ENCODE peak calls at places on chromosome 10, in five cellular contexts. T is uterus, D is esophagus squamous epithelium, R is breast epithelium, F is gastrocnemius medialis. Q is an unnamed sample.

GRCh38 chr10:51860257-51860656 is 160.9 kb upstream of the CSTF2T start:
- DNase-seq in T (peak), D (no peak), F (peak), R (peak), Q (no peak)

GRCh38 chr10:104666106-104666505 is 25.0 kb downstream of the SORCS3 start:
- DNase-seq in D (no peak), F (no peak), R (no peak), T (no peak), Q (no peak)

GRCh38 chr10:100340948-100341847 is 5.8 kb upstream of the SCD start:
- DNase-seq in D (no peak), T (no peak), R (no peak), F (peak), Q (no peak)

GRCh38 chr10:109904397-109904796 is 18.9 kb downstream of the XPNPEP1 start:
- DNase-seq in T (no peak), R (no peak), F (no peak), D (no peak), Q (no peak)

GRCh38 chr10:70742537-70743429 is 42.4 kb downstream of the TBATA start:
- DNase-seq in F (no peak), R (no peak), D (no peak), T (no peak), Q (no peak)

GRCh38 chr10:11894381-11895107 is 71.4 kb downstream of the PROSER2 start:
- DNase-seq in F (no peak), D (no peak), R (no peak), T (no peak), Q (no peak)

GRCh38 chr10:86958831-86959736 is 685 bp downstream of the SNCG start:
- DNase-seq in T (peak), F (no peak), R (peak), D (no peak), Q (peak)

GRCh38 chr10:50384238-50384637 is 132.9 kb upstream of the ASAH2 start:
- DNase-seq in T (no peak), D (no peak), F (no peak), R (no peak), Q (no peak)

GRCh38 chr10:69048103-69048502 is 39.8 kb upstream of the SRGN start:
- DNase-seq in D (no peak), T (no peak), F (peak), R (no peak), Q (no peak)

GRCh38 chr10:94403823-94404228 is 1.5 kb downstream of the TBC1D12 start:
- DNase-seq in R (no peak), T (no peak), D (no peak), F (no peak), Q (no peak)
- TF ChIP-seq POLR2A in R (no peak), T (no peak), D (no peak), F (no peak), Q (no peak)

DNA sequence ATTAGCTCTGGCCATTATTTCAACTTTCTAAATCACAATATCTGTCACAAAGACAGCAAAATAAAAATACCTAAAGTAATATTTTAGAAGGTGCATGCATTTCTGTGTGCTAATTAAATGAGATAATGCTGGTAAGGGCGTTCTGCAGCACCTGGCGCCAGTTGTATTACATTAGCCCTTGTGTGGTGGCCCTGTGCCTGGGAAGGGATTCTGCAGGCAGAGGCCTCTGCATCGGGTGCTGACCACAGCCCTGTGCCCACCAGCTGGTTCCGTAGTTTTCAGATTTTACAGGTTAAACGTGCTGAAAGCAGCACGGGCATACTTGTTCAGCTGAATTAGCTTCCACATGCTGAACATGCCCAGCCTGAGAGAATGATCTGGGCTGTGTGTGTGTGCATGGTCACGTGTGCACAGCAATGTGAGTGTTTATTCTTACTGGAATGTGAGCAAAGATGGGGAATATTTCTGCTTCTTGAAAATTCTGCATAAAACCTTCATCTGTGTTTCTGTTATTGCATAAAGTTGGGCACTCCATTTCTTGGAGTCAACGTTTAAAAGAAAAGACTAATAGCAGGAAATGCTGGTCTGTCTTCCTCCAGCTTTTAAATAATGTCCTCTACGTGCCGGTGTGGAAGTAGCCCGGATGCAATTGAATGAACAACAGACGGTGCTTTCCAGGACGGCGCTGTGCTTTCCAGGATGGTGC is 157.8 kb upstream of the PRKCQ start:
- DNase-seq in D (no peak), T (no peak), R (no peak), F (peak), Q (no peak)
- H3K4me3 ChIP-seq in D (peak), T (no peak), R (peak), F (peak), Q (no peak)

GRCh38 chr10:103544657-103545310 is 51.3 kb downstream of the NEURL1 start:
- DNase-seq in F (no peak), T (peak), D (no peak), R (no peak), Q (no peak)
- H3K27ac ChIP-seq in F (peak), T (peak), D (no peak), R (no peak), Q (no peak)

DNA sequence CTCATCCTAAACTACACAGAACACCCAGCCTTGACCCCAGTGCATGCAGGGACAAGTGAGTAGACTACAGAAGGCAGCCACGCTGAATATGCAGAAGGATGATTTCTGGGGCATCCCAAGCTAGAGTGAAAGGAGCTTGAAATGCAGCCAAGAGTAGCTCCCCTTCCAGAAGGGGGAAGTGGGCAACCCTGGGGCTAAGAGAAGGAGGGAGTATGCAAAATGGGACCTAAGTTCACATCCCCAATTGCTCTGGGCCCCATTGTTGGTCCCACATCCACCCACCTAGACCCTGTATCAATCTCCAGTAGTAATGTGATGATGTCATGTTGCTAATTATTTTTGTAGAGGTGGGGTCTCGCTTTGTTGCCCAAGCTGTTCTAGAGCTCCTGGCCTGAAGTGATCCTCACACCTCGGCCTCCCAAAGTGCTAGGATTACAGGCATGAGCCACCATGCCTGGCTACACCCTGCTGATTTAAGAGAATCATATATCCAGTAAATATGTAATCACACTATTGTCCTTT is 5.6 kb upstream of the PSTK start:
- DNase-seq in T (no peak), F (no peak), D (no peak), R (no peak), Q (no peak)
- TF ChIP-seq POLR2A in T (no peak), F (no peak), D (no peak), R (no peak), Q (no peak)

Q was measured in ovary.